ENCODE peak calls at places on chromosomes 13 and 19, in seven cellular contexts. One of them, this sample, is unnamed.

GRCh38 chr19:3405261-3405653 is 38.9 kb downstream of the NFIC start:
- DNase-seq in neural crest cell: no peak
- DNase-seq in activated T-cell treated with anti-CD3 and anti-CD28 coated beads for 48 hours: no peak
- DNase-seq in astrocyte of the spinal cord: no peak
- DNase-seq in GOT3: no peak
- DNase-seq in iPS DF 6.9: no peak
- DNase-seq in cardiac fibroblast: no peak
- DNase-seq in this sample: no peak

GRCh38 chr13:48731957-48732569 is 78.3 kb downstream of the CYSLTR2 start:
- DNase-seq in neural crest cell: peak
- DNase-seq in activated T-cell treated with anti-CD3 and anti-CD28 coated beads for 48 hours: peak
- DNase-seq in astrocyte of the spinal cord: no peak
- DNase-seq in GOT3: no peak
- DNase-seq in iPS DF 6.9: peak
- DNase-seq in cardiac fibroblast: peak
- DNase-seq in this sample: no peak

GRCh38 chr13:94842901-94843300 is 130.6 kb upstream of the SOX21 start:
- DNase-seq in neural crest cell: no peak
- DNase-seq in activated T-cell treated with anti-CD3 and anti-CD28 coated beads for 48 hours: no peak
- DNase-seq in astrocyte of the spinal cord: no peak
- DNase-seq in GOT3: no peak
- DNase-seq in iPS DF 6.9: no peak
- DNase-seq in cardiac fibroblast: no peak
- DNase-seq in this sample: no peak

GRCh38 chr19:44282846-44283245 is 22.0 kb downstream of the ZNF235 start:
- DNase-seq in neural crest cell: no peak
- DNase-seq in activated T-cell treated with anti-CD3 and anti-CD28 coated beads for 48 hours: no peak
- DNase-seq in astrocyte of the spinal cord: no peak
- DNase-seq in GOT3: no peak
- DNase-seq in iPS DF 6.9: no peak
- DNase-seq in cardiac fibroblast: no peak
- DNase-seq in this sample: no peak

GRCh38 chr19:18848860-18849661 is 17.3 kb downstream of the UPF1 start:
- DNase-seq in neural crest cell: no peak
- DNase-seq in activated T-cell treated with anti-CD3 and anti-CD28 coated beads for 48 hours: peak
- DNase-seq in astrocyte of the spinal cord: no peak
- DNase-seq in GOT3: no peak
- DNase-seq in iPS DF 6.9: no peak
- DNase-seq in cardiac fibroblast: peak
- DNase-seq in this sample: no peak

GRCh38 chr13:104773775-104774174 is 1707.6 kb upstream of the SLC10A2 start:
- DNase-seq in neural crest cell: no peak
- DNase-seq in activated T-cell treated with anti-CD3 and anti-CD28 coated beads for 48 hours: no peak
- DNase-seq in astrocyte of the spinal cord: peak
- DNase-seq in GOT3: no peak
- DNase-seq in iPS DF 6.9: peak
- DNase-seq in cardiac fibroblast: peak
- DNase-seq in this sample: no peak

GRCh38 chr13:22757530-22758120 is 423.2 kb upstream of the SGCG start:
- DNase-seq in neural crest cell: no peak
- DNase-seq in activated T-cell treated with anti-CD3 and anti-CD28 coated beads for 48 hours: no peak
- DNase-seq in astrocyte of the spinal cord: peak
- DNase-seq in GOT3: no peak
- DNase-seq in iPS DF 6.9: no peak
- DNase-seq in cardiac fibroblast: peak
- DNase-seq in this sample: no peak

GRCh38 chr19:6572217-6572616 is 18.7 kb downstream of the CD70 start:
- DNase-seq in neural crest cell: no peak
- DNase-seq in activated T-cell treated with anti-CD3 and anti-CD28 coated beads for 48 hours: no peak
- DNase-seq in astrocyte of the spinal cord: no peak
- DNase-seq in GOT3: no peak
- DNase-seq in iPS DF 6.9: no peak
- DNase-seq in cardiac fibroblast: no peak
- DNase-seq in this sample: no peak

GRCh38 chr19:18776736-18777135 is 14.4 kb downstream of the COMP start:
- DNase-seq in neural crest cell: no peak
- DNase-seq in activated T-cell treated with anti-CD3 and anti-CD28 coated beads for 48 hours: no peak
- DNase-seq in astrocyte of the spinal cord: no peak
- DNase-seq in GOT3: no peak
- DNase-seq in iPS DF 6.9: no peak
- DNase-seq in cardiac fibroblast: no peak
- DNase-seq in this sample: no peak

GRCh38 chr13:51737609-51738008 is 66.4 kb downstream of the DHRS12 start:
- DNase-seq in neural crest cell: no peak
- DNase-seq in activated T-cell treated with anti-CD3 and anti-CD28 coated beads for 48 hours: no peak
- DNase-seq in astrocyte of the spinal cord: no peak
- DNase-seq in GOT3: no peak
- DNase-seq in iPS DF 6.9: no peak
- DNase-seq in cardiac fibroblast: no peak
- DNase-seq in this sample: no peak

GRCh38 chr19:10074153-10074552 is 12.0 kb upstream of the SHFL start:
- DNase-seq in neural crest cell: no peak
- DNase-seq in activated T-cell treated with anti-CD3 and anti-CD28 coated beads for 48 hours: peak
- DNase-seq in astrocyte of the spinal cord: no peak
- DNase-seq in GOT3: no peak
- DNase-seq in iPS DF 6.9: no peak
- DNase-seq in cardiac fibroblast: peak
- DNase-seq in this sample: no peak

GRCh38 chr13:84553252-84553651 is 671.0 kb upstream of the SLITRK1 start:
- DNase-seq in neural crest cell: no peak
- DNase-seq in activated T-cell treated with anti-CD3 and anti-CD28 coated beads for 48 hours: no peak
- DNase-seq in astrocyte of the spinal cord: no peak
- DNase-seq in GOT3: no peak
- DNase-seq in iPS DF 6.9: no peak
- DNase-seq in cardiac fibroblast: no peak
- DNase-seq in this sample: no peak

GRCh38 chr13:110047511-110047910 is 259.4 kb downstream of the COL4A1 start:
- DNase-seq in neural crest cell: no peak
- DNase-seq in activated T-cell treated with anti-CD3 and anti-CD28 coated beads for 48 hours: no peak
- DNase-seq in astrocyte of the spinal cord: peak
- DNase-seq in GOT3: no peak
- DNase-seq in iPS DF 6.9: no peak
- DNase-seq in cardiac fibroblast: peak
- DNase-seq in this sample: no peak

GRCh38 chr13:47415048-47415447 is 518.2 kb upstream of the HTR2A start:
- DNase-seq in neural crest cell: no peak
- DNase-seq in activated T-cell treated with anti-CD3 and anti-CD28 coated beads for 48 hours: no peak
- DNase-seq in astrocyte of the spinal cord: peak
- DNase-seq in GOT3: no peak
- DNase-seq in iPS DF 6.9: no peak
- DNase-seq in cardiac fibroblast: peak
- DNase-seq in this sample: no peak

GRCh38 chr13:43665388-43665787 is 121.4 kb downstream of the ENOX1 start:
- DNase-seq in neural crest cell: no peak
- DNase-seq in activated T-cell treated with anti-CD3 and anti-CD28 coated beads for 48 hours: no peak
- DNase-seq in astrocyte of the spinal cord: no peak
- DNase-seq in GOT3: no peak
- DNase-seq in iPS DF 6.9: no peak
- DNase-seq in cardiac fibroblast: no peak
- DNase-seq in this sample: no peak

GRCh38 chr19:35142531-35143230 is 374 bp upstream of the FXYD7 start:
- DNase-seq in neural crest cell: peak
- DNase-seq in activated T-cell treated with anti-CD3 and anti-CD28 coated beads for 48 hours: peak
- DNase-seq in astrocyte of the spinal cord: no peak
- DNase-seq in GOT3: no peak
- DNase-seq in iPS DF 6.9: no peak
- DNase-seq in cardiac fibroblast: peak
- DNase-seq in this sample: no peak

GRCh38 chr13:112106467-112107141 is 39.7 kb downstream of the SOX1 start:
- DNase-seq in neural crest cell: peak
- DNase-seq in activated T-cell treated with anti-CD3 and anti-CD28 coated beads for 48 hours: no peak
- DNase-seq in astrocyte of the spinal cord: no peak
- DNase-seq in GOT3: no peak
- DNase-seq in iPS DF 6.9: no peak
- DNase-seq in cardiac fibroblast: no peak
- DNase-seq in this sample: no peak

GRCh38 chr19:47494729-47495128 is 10.7 kb upstream of the KPTN start:
- DNase-seq in neural crest cell: no peak
- DNase-seq in activated T-cell treated with anti-CD3 and anti-CD28 coated beads for 48 hours: no peak
- DNase-seq in astrocyte of the spinal cord: no peak
- DNase-seq in GOT3: no peak
- DNase-seq in iPS DF 6.9: no peak
- DNase-seq in cardiac fibroblast: no peak
- DNase-seq in this sample: no peak

GRCh38 chr13:113833111-113833830 is 30.6 kb downstream of the GAS6 start:
- DNase-seq in neural crest cell: no peak
- DNase-seq in activated T-cell treated with anti-CD3 and anti-CD28 coated beads for 48 hours: no peak
- DNase-seq in astrocyte of the spinal cord: no peak
- DNase-seq in GOT3: no peak
- DNase-seq in iPS DF 6.9: no peak
- DNase-seq in cardiac fibroblast: no peak
- DNase-seq in this sample: no peak

GRCh38 chr13:72384879-72385278 is 342.6 kb downstream of the MZT1 start:
- DNase-seq in neural crest cell: no peak
- DNase-seq in activated T-cell treated with anti-CD3 and anti-CD28 coated beads for 48 hours: no peak
- DNase-seq in astrocyte of the spinal cord: peak
- DNase-seq in GOT3: no peak
- DNase-seq in iPS DF 6.9: no peak
- DNase-seq in cardiac fibroblast: peak
- DNase-seq in this sample: no peak